ENCODE peak calls at places on chromosomes 16 and 17, in nine cellular contexts. One of them, this sample, is unnamed.

GRCh38 chr17:3947318-3947810 is 16.9 kb downstream of the ATP2A3 start:
- DNase-seq in iris pigment epithelial cell: no peak
- DNase-seq in RWPE1: no peak
- DNase-seq in NCI-H1436 treated with DMSO at 0.1 percent for 48 hours: no peak
- DNase-seq in germinal center: no peak
- DNase-seq in RCC 7860: no peak
- DNase-seq in skeletal muscle cell: no peak
- DNase-seq in stimulated activated CD4-positive, alpha-beta T cell treated with anti-CD3 and anti-CD28 coated beads, Interleukin-12 subunit alpha, Interleukin-12 subunit beta, amount 100 ng/mL, for 4 hours: no peak
- DNase-seq in chondrocyte: no peak
- DNase-seq in this sample: no peak

GRCh38 chr17:76867578-76868175 is 527 bp upstream of the MGAT5B start:
- DNase-seq in chondrocyte: no peak
- DNase-seq in RCC 7860: peak
- DNase-seq in stimulated activated CD4-positive, alpha-beta T cell treated with anti-CD3 and anti-CD28 coated beads, Interleukin-12 subunit alpha, Interleukin-12 subunit beta, amount 100 ng/mL, for 4 hours: no peak
- DNase-seq in NCI-H1436 treated with DMSO at 0.1 percent for 48 hours: no peak
- DNase-seq in skeletal muscle cell: peak
- DNase-seq in iris pigment epithelial cell: peak
- DNase-seq in germinal center: no peak
- DNase-seq in RWPE1: peak
- DNase-seq in this sample: no peak

GRCh38 chr17:50469005-50469605 is 425 bp upstream of the CHAD start:
- DNase-seq in NCI-H1436 treated with DMSO at 0.1 percent for 48 hours: no peak
- DNase-seq in RWPE1: no peak
- DNase-seq in skeletal muscle cell: no peak
- DNase-seq in stimulated activated CD4-positive, alpha-beta T cell treated with anti-CD3 and anti-CD28 coated beads, Interleukin-12 subunit alpha, Interleukin-12 subunit beta, amount 100 ng/mL, for 4 hours: no peak
- DNase-seq in germinal center: no peak
- DNase-seq in RCC 7860: no peak
- DNase-seq in chondrocyte: no peak
- DNase-seq in iris pigment epithelial cell: no peak
- DNase-seq in this sample: peak

GRCh38 chr16:85061566-85061965 is 34.0 kb downstream of the KIAA0513 start:
- DNase-seq in germinal center: no peak
- DNase-seq in stimulated activated CD4-positive, alpha-beta T cell treated with anti-CD3 and anti-CD28 coated beads, Interleukin-12 subunit alpha, Interleukin-12 subunit beta, amount 100 ng/mL, for 4 hours: no peak
- DNase-seq in RCC 7860: no peak
- DNase-seq in iris pigment epithelial cell: no peak
- DNase-seq in RWPE1: no peak
- DNase-seq in chondrocyte: no peak
- DNase-seq in skeletal muscle cell: no peak
- DNase-seq in NCI-H1436 treated with DMSO at 0.1 percent for 48 hours: no peak
- DNase-seq in this sample: no peak

GRCh38 chr17:49723423-49723822 is 15.7 kb upstream of the SLC35B1 start:
- DNase-seq in iris pigment epithelial cell: no peak
- DNase-seq in chondrocyte: no peak
- DNase-seq in skeletal muscle cell: peak
- DNase-seq in stimulated activated CD4-positive, alpha-beta T cell treated with anti-CD3 and anti-CD28 coated beads, Interleukin-12 subunit alpha, Interleukin-12 subunit beta, amount 100 ng/mL, for 4 hours: no peak
- DNase-seq in RCC 7860: no peak
- DNase-seq in NCI-H1436 treated with DMSO at 0.1 percent for 48 hours: no peak
- DNase-seq in RWPE1: no peak
- DNase-seq in germinal center: no peak
- DNase-seq in this sample: peak

GRCh38 chr17:40914456-40914855 is 23.0 kb downstream of the KRT23 start:
- DNase-seq in iris pigment epithelial cell: no peak
- DNase-seq in RWPE1: peak
- DNase-seq in chondrocyte: no peak
- DNase-seq in skeletal muscle cell: no peak
- DNase-seq in RCC 7860: no peak
- DNase-seq in NCI-H1436 treated with DMSO at 0.1 percent for 48 hours: no peak
- DNase-seq in germinal center: no peak
- DNase-seq in stimulated activated CD4-positive, alpha-beta T cell treated with anti-CD3 and anti-CD28 coated beads, Interleukin-12 subunit alpha, Interleukin-12 subunit beta, amount 100 ng/mL, for 4 hours: no peak
- DNase-seq in this sample: no peak

GRCh38 chr17:79023886-79024771 is at the start of gene C1QTNF1:
- DNase-seq in RWPE1: peak
- DNase-seq in stimulated activated CD4-positive, alpha-beta T cell treated with anti-CD3 and anti-CD28 coated beads, Interleukin-12 subunit alpha, Interleukin-12 subunit beta, amount 100 ng/mL, for 4 hours: no peak
- DNase-seq in iris pigment epithelial cell: no peak
- DNase-seq in chondrocyte: no peak
- DNase-seq in skeletal muscle cell: no peak
- DNase-seq in germinal center: peak
- DNase-seq in NCI-H1436 treated with DMSO at 0.1 percent for 48 hours: no peak
- DNase-seq in RCC 7860: no peak
- DNase-seq in this sample: peak

GRCh38 chr17:17853811-17854527 is 17.2 kb upstream of the SREBF1 start:
- DNase-seq in germinal center: no peak
- DNase-seq in skeletal muscle cell: no peak
- DNase-seq in chondrocyte: no peak
- DNase-seq in iris pigment epithelial cell: no peak
- DNase-seq in NCI-H1436 treated with DMSO at 0.1 percent for 48 hours: no peak
- DNase-seq in stimulated activated CD4-positive, alpha-beta T cell treated with anti-CD3 and anti-CD28 coated beads, Interleukin-12 subunit alpha, Interleukin-12 subunit beta, amount 100 ng/mL, for 4 hours: no peak
- DNase-seq in RCC 7860: no peak
- DNase-seq in RWPE1: peak
- DNase-seq in this sample: no peak

GRCh38 chr16:67283039-67283825 is 3.9 kb downstream of the PLEKHG4 start:
- DNase-seq in stimulated activated CD4-positive, alpha-beta T cell treated with anti-CD3 and anti-CD28 coated beads, Interleukin-12 subunit alpha, Interleukin-12 subunit beta, amount 100 ng/mL, for 4 hours: no peak
- DNase-seq in NCI-H1436 treated with DMSO at 0.1 percent for 48 hours: no peak
- DNase-seq in RCC 7860: peak
- DNase-seq in RWPE1: no peak
- DNase-seq in germinal center: no peak
- DNase-seq in iris pigment epithelial cell: peak
- DNase-seq in chondrocyte: no peak
- DNase-seq in skeletal muscle cell: no peak
- DNase-seq in this sample: no peak

GRCh38 chr17:42347198-42347597 is 41.0 kb downstream of the STAT3 start:
- DNase-seq in stimulated activated CD4-positive, alpha-beta T cell treated with anti-CD3 and anti-CD28 coated beads, Interleukin-12 subunit alpha, Interleukin-12 subunit beta, amount 100 ng/mL, for 4 hours: no peak
- DNase-seq in iris pigment epithelial cell: peak
- DNase-seq in RCC 7860: peak
- DNase-seq in germinal center: no peak
- DNase-seq in chondrocyte: no peak
- DNase-seq in RWPE1: peak
- DNase-seq in skeletal muscle cell: no peak
- DNase-seq in NCI-H1436 treated with DMSO at 0.1 percent for 48 hours: no peak
- DNase-seq in this sample: no peak